ENCODE peak calls at places on chromosomes 16 and 17, in five cellular contexts. N is lower lobe of right lung, U is cardiac fibroblast, V is mucosa of descending colon, S is foreskin fibroblast. C is an unnamed sample.

GRCh38 chr16:4323845-4324478 is 8.1 kb downstream of the GLIS2 start:
- DNase-seq in N (peak), U (peak), V (no peak), S (peak), C (peak)

GRCh38 chr16:85733155-85733838 is 17.6 kb downstream of the C16orf74 start:
- DNase-seq in N (no peak), U (peak), V (no peak), S (peak), C (no peak)

GRCh38 chr17:7732981-7733557 is 15.5 kb downstream of the DNAH2 start:
- DNase-seq in N (no peak), U (no peak), V (no peak), S (no peak), C (no peak)

GRCh38 chr16:75092777-75093176 is 23.8 kb downstream of the LDHD start:
- DNase-seq in N (no peak), U (no peak), V (peak), S (no peak), C (no peak)

GRCh38 chr16:424033-424622 is 1.3 kb upstream of the RAB11FIP3 start:
- DNase-seq in N (no peak), U (peak), V (no peak), S (peak), C (peak)

GRCh38 chr17:47839899-47840741 is 953 bp downstream of the SCRN2 start:
- DNase-seq in N (no peak), U (no peak), V (no peak), S (no peak), C (no peak)

GRCh38 chr16:12321363-12321762 is 344.8 kb downstream of the SNX29 start:
- DNase-seq in N (no peak), U (no peak), V (no peak), S (no peak), C (no peak)

GRCh38 chr16:27951752-27952151 is 111.8 kb downstream of the GSG1L start:
- DNase-seq in N (no peak), U (no peak), V (no peak), S (no peak), C (no peak)

GRCh38 chr16:2278956-2279800 is 11.3 kb upstream of the RNPS1 start:
- DNase-seq in N (no peak), U (no peak), V (no peak), S (no peak), C (no peak)

GRCh38 chr17:32266389-32267269 is 997 bp downstream of the RHBDL3 start:
- DNase-seq in N (peak), U (no peak), V (no peak), S (peak), C (no peak)

GRCh38 chr17:73280191-73280590 is 18.5 kb upstream of the CPSF4L start:
- DNase-seq in N (no peak), U (no peak), V (no peak), S (no peak), C (no peak)

GRCh38 chr17:16197276-16197675 is 18.1 kb downstream of the NCOR1 start:
- DNase-seq in N (no peak), U (no peak), V (no peak), S (peak), C (no peak)

GRCh38 chr16:72876221-72876620 is 171.7 kb downstream of the ZFHX3 start:
- DNase-seq in N (peak), U (peak), V (no peak), S (peak), C (peak)

GRCh38 chr17:80877829-80878303 is 113.8 kb upstream of the CHMP6 start:
- DNase-seq in N (peak), U (no peak), V (peak), S (no peak), C (no peak)

GRCh38 chr17:27494192-27495091 is 38.2 kb downstream of the KSR1 start:
- DNase-seq in N (peak), U (peak), V (peak), S (peak), C (peak)

GRCh38 chr16:24609740-24610420 is 70.5 kb downstream of the RBBP6 start:
- DNase-seq in N (peak), U (peak), V (no peak), S (peak), C (peak)
- H3K4me3 ChIP-seq in N (peak), U (peak), V (no peak), S (peak), C (peak)

GRCh38 chr17:40551874-40552768 is 13.2 kb downstream of the CCR7 start:
- DNase-seq in N (peak), U (peak), V (peak), S (peak), C (peak)
- TF ChIP-seq CTCF in N (no peak), U (no peak), V (no peak), S (no peak), C (no peak)

GRCh38 chr17:55167024-55167721 is 97.6 kb upstream of the HLF start:
- DNase-seq in N (no peak), U (no peak), V (no peak), S (no peak), C (peak)
- H3K4me3 ChIP-seq in N (no peak), U (no peak), V (no peak), S (no peak), C (no peak)

GRCh38 chr17:9151091-9151490 is 129.8 kb downstream of the NTN1 start:
- DNase-seq in N (no peak), U (no peak), V (no peak), S (no peak), C (no peak)
- TF ChIP-seq CTCF in N (no peak), U (no peak), V (no peak), S (no peak), C (no peak)

DNA sequence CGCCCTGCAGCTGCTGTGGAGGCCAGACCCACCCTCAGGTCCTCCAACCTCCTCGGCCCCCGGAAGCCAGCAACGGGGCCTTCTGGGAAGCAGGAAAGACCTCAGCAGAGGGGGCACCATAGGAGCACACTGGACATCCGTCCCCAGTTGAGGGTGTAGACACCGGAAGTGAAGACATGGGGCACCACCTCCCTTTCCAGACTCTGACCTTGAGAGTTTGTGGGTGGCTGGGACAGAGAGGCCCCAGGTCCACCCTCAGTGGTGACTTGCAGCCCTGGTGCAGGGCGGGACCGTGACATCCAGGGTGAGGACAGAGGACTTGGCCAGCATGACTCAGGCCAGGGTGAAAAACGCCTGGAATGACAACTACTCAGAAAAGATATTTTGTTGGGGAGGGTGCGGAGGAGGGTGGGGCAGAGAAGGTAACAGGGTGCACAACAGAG is 19.9 kb downstream of the CEP295NL start:
- DNase-seq in N (peak), U (peak), V (peak), S (peak), C (peak)
- H3K4me3 ChIP-seq in N (peak), U (peak), V (no peak), S (peak), C (no peak)

GRCh38 chr16:55036371-55036821 is 105.7 kb downstream of the IRX5 start:
- DNase-seq in N (no peak), U (no peak), V (no peak), S (no peak), C (no peak)
- TF ChIP-seq CTCF in N (no peak), U (no peak), V (no peak), S (no peak), C (no peak)